ENCODE peak calls at places on chromosomes 3 and 15, in ten cellular contexts. One of them, this sample, is unnamed.

GRCh38 chr3:15319575-15319974 is 12.8 kb downstream of the SH3BP5 start:
- DNase-seq in T-helper 17 cell: no peak
- DNase-seq in stimulated activated naive CD4-positive, alpha-beta T cell: no peak
- DNase-seq in esophagus squamous epithelium: no peak
- DNase-seq in tibial artery: peak
- DNase-seq in ELR: no peak
- DNase-seq in right cardiac atrium: peak
- DNase-seq in T-cell: no peak
- DNase-seq in fibroblast of the aortic adventitia: peak
- DNase-seq in NCI-H1092 treated with DMSO at 0.1 percent for 48 hours: no peak
- DNase-seq in this sample: no peak

GRCh38 chr3:37053753-37054152 is 60.4 kb downstream of the MLH1 start:
- DNase-seq in NCI-H1092 treated with DMSO at 0.1 percent for 48 hours: no peak
- DNase-seq in esophagus squamous epithelium: no peak
- DNase-seq in ELR: no peak
- DNase-seq in fibroblast of the aortic adventitia: no peak
- DNase-seq in T-cell: no peak
- DNase-seq in tibial artery: no peak
- DNase-seq in stimulated activated naive CD4-positive, alpha-beta T cell: no peak
- DNase-seq in T-helper 17 cell: no peak
- DNase-seq in right cardiac atrium: no peak
- DNase-seq in this sample: no peak

GRCh38 chr3:49723301-49723630 is 485 bp downstream of the GMPPB start:
- DNase-seq in NCI-H1092 treated with DMSO at 0.1 percent for 48 hours: no peak
- DNase-seq in right cardiac atrium: peak
- DNase-seq in fibroblast of the aortic adventitia: peak
- DNase-seq in T-cell: peak
- DNase-seq in stimulated activated naive CD4-positive, alpha-beta T cell: peak
- DNase-seq in ELR: peak
- DNase-seq in T-helper 17 cell: peak
- DNase-seq in esophagus squamous epithelium: no peak
- DNase-seq in tibial artery: peak
- DNase-seq in this sample: peak

GRCh38 chr3:157746391-157746790 is 243.2 kb upstream of the VEPH1 start:
- DNase-seq in fibroblast of the aortic adventitia: no peak
- DNase-seq in NCI-H1092 treated with DMSO at 0.1 percent for 48 hours: no peak
- DNase-seq in T-cell: no peak
- DNase-seq in ELR: no peak
- DNase-seq in right cardiac atrium: no peak
- DNase-seq in stimulated activated naive CD4-positive, alpha-beta T cell: no peak
- DNase-seq in tibial artery: no peak
- DNase-seq in esophagus squamous epithelium: no peak
- DNase-seq in T-helper 17 cell: no peak
- DNase-seq in this sample: no peak

GRCh38 chr3:127849368-127849767 is 27.1 kb upstream of the MGLL start:
- DNase-seq in stimulated activated naive CD4-positive, alpha-beta T cell: no peak
- DNase-seq in right cardiac atrium: no peak
- DNase-seq in T-cell: no peak
- DNase-seq in tibial artery: no peak
- DNase-seq in NCI-H1092 treated with DMSO at 0.1 percent for 48 hours: no peak
- DNase-seq in ELR: no peak
- DNase-seq in fibroblast of the aortic adventitia: no peak
- DNase-seq in esophagus squamous epithelium: no peak
- DNase-seq in T-helper 17 cell: no peak
- DNase-seq in this sample: no peak

GRCh38 chr3:47714606-47715005 is 67.1 kb downstream of the SMARCC1 start:
- DNase-seq in right cardiac atrium: no peak
- DNase-seq in T-helper 17 cell: no peak
- DNase-seq in stimulated activated naive CD4-positive, alpha-beta T cell: no peak
- DNase-seq in NCI-H1092 treated with DMSO at 0.1 percent for 48 hours: no peak
- DNase-seq in fibroblast of the aortic adventitia: no peak
- DNase-seq in ELR: no peak
- DNase-seq in T-cell: no peak
- DNase-seq in tibial artery: no peak
- DNase-seq in esophagus squamous epithelium: no peak
- DNase-seq in this sample: no peak

GRCh38 chr3:159458010-159458409 is 530.6 kb upstream of the IL12A start:
- DNase-seq in T-helper 17 cell: no peak
- DNase-seq in esophagus squamous epithelium: no peak
- DNase-seq in ELR: peak
- DNase-seq in NCI-H1092 treated with DMSO at 0.1 percent for 48 hours: no peak
- DNase-seq in tibial artery: no peak
- DNase-seq in T-cell: no peak
- DNase-seq in right cardiac atrium: no peak
- DNase-seq in stimulated activated naive CD4-positive, alpha-beta T cell: no peak
- DNase-seq in fibroblast of the aortic adventitia: peak
- DNase-seq in this sample: peak

GRCh38 chr15:50168778-50169411 is 13.1 kb upstream of the SLC27A2 start:
- DNase-seq in ELR: no peak
- DNase-seq in tibial artery: no peak
- DNase-seq in stimulated activated naive CD4-positive, alpha-beta T cell: no peak
- DNase-seq in T-helper 17 cell: no peak
- DNase-seq in T-cell: no peak
- DNase-seq in fibroblast of the aortic adventitia: no peak
- DNase-seq in right cardiac atrium: no peak
- DNase-seq in esophagus squamous epithelium: no peak
- DNase-seq in NCI-H1092 treated with DMSO at 0.1 percent for 48 hours: no peak
- DNase-seq in this sample: no peak

GRCh38 chr3:73437828-73438227 is 186.9 kb downstream of the PDZRN3 start:
- DNase-seq in T-cell: no peak
- DNase-seq in ELR: no peak
- DNase-seq in fibroblast of the aortic adventitia: no peak
- DNase-seq in tibial artery: no peak
- DNase-seq in esophagus squamous epithelium: no peak
- DNase-seq in NCI-H1092 treated with DMSO at 0.1 percent for 48 hours: no peak
- DNase-seq in right cardiac atrium: no peak
- DNase-seq in stimulated activated naive CD4-positive, alpha-beta T cell: no peak
- DNase-seq in T-helper 17 cell: no peak
- DNase-seq in this sample: no peak

GRCh38 chr3:143482106-143483088 is 362.8 kb downstream of the CHST2 start:
- DNase-seq in T-cell: no peak
- DNase-seq in NCI-H1092 treated with DMSO at 0.1 percent for 48 hours: no peak
- DNase-seq in ELR: no peak
- DNase-seq in right cardiac atrium: no peak
- DNase-seq in esophagus squamous epithelium: no peak
- DNase-seq in tibial artery: no peak
- DNase-seq in stimulated activated naive CD4-positive, alpha-beta T cell: no peak
- DNase-seq in fibroblast of the aortic adventitia: peak
- DNase-seq in T-helper 17 cell: no peak
- DNase-seq in this sample: no peak

GRCh38 chr3:50480471-50480870 is 23.0 kb downstream of the CACNA2D2 start:
- DNase-seq in right cardiac atrium: no peak
- DNase-seq in T-helper 17 cell: no peak
- DNase-seq in esophagus squamous epithelium: no peak
- DNase-seq in tibial artery: no peak
- DNase-seq in stimulated activated naive CD4-positive, alpha-beta T cell: no peak
- DNase-seq in T-cell: no peak
- DNase-seq in fibroblast of the aortic adventitia: no peak
- DNase-seq in ELR: no peak
- DNase-seq in NCI-H1092 treated with DMSO at 0.1 percent for 48 hours: no peak
- DNase-seq in this sample: no peak

GRCh38 chr15:32872606-32873291 is 154.9 kb downstream of the GREM1 start:
- DNase-seq in T-helper 17 cell: no peak
- DNase-seq in fibroblast of the aortic adventitia: peak
- DNase-seq in ELR: no peak
- DNase-seq in stimulated activated naive CD4-positive, alpha-beta T cell: no peak
- DNase-seq in tibial artery: peak
- DNase-seq in right cardiac atrium: peak
- DNase-seq in esophagus squamous epithelium: no peak
- DNase-seq in NCI-H1092 treated with DMSO at 0.1 percent for 48 hours: peak
- DNase-seq in T-cell: no peak
- DNase-seq in this sample: no peak

GRCh38 chr3:165658027-165658426 is 179.2 kb downstream of the BCHE start:
- DNase-seq in NCI-H1092 treated with DMSO at 0.1 percent for 48 hours: no peak
- DNase-seq in T-cell: no peak
- DNase-seq in esophagus squamous epithelium: no peak
- DNase-seq in fibroblast of the aortic adventitia: no peak
- DNase-seq in ELR: no peak
- DNase-seq in stimulated activated naive CD4-positive, alpha-beta T cell: no peak
- DNase-seq in right cardiac atrium: no peak
- DNase-seq in T-helper 17 cell: no peak
- DNase-seq in tibial artery: no peak
- DNase-seq in this sample: no peak

GRCh38 chr3:7410782-7411181 is 549.9 kb downstream of the GRM7 start:
- DNase-seq in fibroblast of the aortic adventitia: no peak
- DNase-seq in stimulated activated naive CD4-positive, alpha-beta T cell: no peak
- DNase-seq in T-helper 17 cell: no peak
- DNase-seq in tibial artery: no peak
- DNase-seq in right cardiac atrium: no peak
- DNase-seq in esophagus squamous epithelium: no peak
- DNase-seq in ELR: no peak
- DNase-seq in T-cell: no peak
- DNase-seq in NCI-H1092 treated with DMSO at 0.1 percent for 48 hours: no peak
- DNase-seq in this sample: no peak

GRCh38 chr3:53819163-53819868 is 26.9 kb downstream of the CHDH start:
- DNase-seq in right cardiac atrium: no peak
- DNase-seq in T-helper 17 cell: no peak
- DNase-seq in NCI-H1092 treated with DMSO at 0.1 percent for 48 hours: no peak
- DNase-seq in fibroblast of the aortic adventitia: no peak
- DNase-seq in ELR: no peak
- DNase-seq in esophagus squamous epithelium: no peak
- DNase-seq in T-cell: no peak
- DNase-seq in tibial artery: no peak
- DNase-seq in stimulated activated naive CD4-positive, alpha-beta T cell: no peak
- DNase-seq in this sample: no peak

GRCh38 chr3:189664311-189664710 is 33.1 kb downstream of the TP63 start:
- DNase-seq in right cardiac atrium: peak
- DNase-seq in stimulated activated naive CD4-positive, alpha-beta T cell: no peak
- DNase-seq in tibial artery: peak
- DNase-seq in NCI-H1092 treated with DMSO at 0.1 percent for 48 hours: no peak
- DNase-seq in T-helper 17 cell: no peak
- DNase-seq in esophagus squamous epithelium: no peak
- DNase-seq in fibroblast of the aortic adventitia: peak
- DNase-seq in T-cell: no peak
- DNase-seq in ELR: peak
- DNase-seq in this sample: peak

GRCh38 chr3:49422379-49423248 is at the start of gene AMT:
- DNase-seq in T-helper 17 cell: no peak
- DNase-seq in right cardiac atrium: peak
- DNase-seq in fibroblast of the aortic adventitia: no peak
- DNase-seq in stimulated activated naive CD4-positive, alpha-beta T cell: no peak
- DNase-seq in NCI-H1092 treated with DMSO at 0.1 percent for 48 hours: no peak
- DNase-seq in esophagus squamous epithelium: no peak
- DNase-seq in T-cell: no peak
- DNase-seq in ELR: no peak
- DNase-seq in tibial artery: no peak
- DNase-seq in this sample: no peak